ENCODE peak calls at places on chromosome 4, in six cellular contexts. G is esophagus squamous epithelium, Q is K562, Z is colonic mucosa, L is body of pancreas, T is IMR-90. W is an unnamed sample.

GRCh38 chr4:186015212-186015817 is 53.6 kb upstream of the TLR3 start:
- DNase-seq in G (no peak), Q (no peak), Z (no peak), L (no peak), T (no peak), W (no peak)

GRCh38 chr4:38008493-38009120 is 48.4 kb downstream of the PTTG2 start:
- DNase-seq in G (no peak), Q (no peak), Z (no peak), L (no peak), T (no peak), W (no peak)

GRCh38 chr4:186204103-186204559 is 12.8 kb downstream of the CYP4V2 start:
- DNase-seq in G (no peak), Q (peak; percentile 42), Z (no peak), L (no peak), T (peak; percentile 85), W (no peak)

GRCh38 chr4:3193531-3194203 is 55.3 kb upstream of the MSANTD1 start:
- DNase-seq in G (no peak), Q (no peak), Z (no peak), L (no peak), T (peak; percentile 22), W (no peak)

GRCh38 chr4:7020856-7021255 is 22.3 kb upstream of the TADA2B start:
- DNase-seq in G (no peak), Q (no peak), Z (no peak), L (no peak), T (no peak), W (no peak)

GRCh38 chr4:118941149-118941548 is 52.5 kb downstream of the SYNPO2 start:
- DNase-seq in G (no peak), Q (no peak), Z (no peak), L (no peak), T (peak; percentile 21), W (no peak)

GRCh38 chr4:132059227-132059626 is 1089.9 kb upstream of the PCDH10 start:
- DNase-seq in G (no peak), Q (no peak), Z (no peak), L (no peak), T (no peak), W (no peak)

GRCh38 chr4:187602339-187603092 is 393.1 kb upstream of the ZFP42 start:
- DNase-seq in G (no peak), Q (no peak), Z (no peak), L (no peak), T (peak; percentile 43), W (no peak)

DNA sequence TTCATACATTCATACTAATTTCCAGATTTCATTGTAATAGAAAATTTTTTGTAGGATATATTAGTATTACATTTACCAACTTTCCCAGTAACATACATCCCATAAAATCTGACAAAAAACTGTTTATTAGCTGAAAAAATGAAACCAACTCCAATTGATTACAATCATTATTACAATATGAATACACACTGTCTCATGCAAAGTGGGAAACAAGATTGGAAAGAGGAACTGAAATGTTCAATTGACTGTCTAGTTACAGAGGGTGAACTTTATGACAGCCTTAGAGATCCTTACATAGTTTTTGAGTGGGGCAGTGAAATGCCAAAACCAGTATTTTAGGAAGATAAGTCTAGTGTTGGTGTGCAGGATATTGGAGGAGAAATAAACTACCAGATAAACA is 2.3 kb upstream of the AMBN start:
- DNase-seq in G (no peak), Q (no peak), Z (no peak), L (no peak), T (no peak), W (no peak)
- TF ChIP-seq CTCF in G (no peak), Q (no peak), Z (no peak), L (no peak), T (no peak), W (no peak)

GRCh38 chr4:168995537-168996295 is 14.3 kb downstream of the CBR4 start:
- DNase-seq in G (no peak), Q (no peak), Z (no peak), L (no peak), T (peak; percentile 19), W (no peak)
- TF ChIP-seq CTCF in G (no peak), Q (peak; percentile 27), Z (no peak), L (no peak), T (peak; percentile 34), W (no peak)

GRCh38 chr4:73021634-73022033 is 47.9 kb downstream of the COX18 start:
- DNase-seq in G (no peak), Q (peak; percentile 18), Z (no peak), L (no peak), T (peak; percentile 31), W (no peak)
- TF ChIP-seq CTCF in G (no peak), Q (peak; percentile 67), Z (no peak), L (no peak), T (peak; percentile 49), W (no peak)

GRCh38 chr4:12595986-12596385 is 888.2 kb downstream of the RAB28 start:
- DNase-seq in G (no peak), Q (no peak), Z (no peak), L (no peak), T (no peak), W (no peak)
- TF ChIP-seq CTCF in G (no peak), Q (no peak), Z (no peak), L (no peak), T (no peak), W (no peak)

DNA sequence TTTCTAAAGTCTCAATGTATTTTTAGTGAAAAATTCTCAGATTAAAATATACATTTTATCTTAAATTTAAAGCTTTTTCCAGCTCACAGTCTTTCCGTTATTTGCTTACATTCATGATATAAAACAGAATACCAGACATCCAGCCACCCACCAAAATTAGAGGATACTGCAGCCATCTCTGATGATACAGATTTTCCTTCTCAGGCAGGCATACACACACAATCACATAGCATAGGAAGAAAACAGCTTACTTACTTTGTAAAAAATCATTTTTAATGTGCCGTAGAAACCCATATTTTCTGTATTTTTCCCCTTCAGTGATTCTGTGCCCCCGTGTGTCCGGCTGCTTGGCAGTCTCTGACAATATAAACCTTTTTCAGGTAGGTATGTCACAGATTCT is 183.7 kb downstream of the FBXW7 start:
- DNase-seq in G (no peak), Q (no peak), Z (no peak), L (no peak), T (no peak), W (no peak)
- TF ChIP-seq CTCF in G (no peak), Q (no peak), Z (no peak), L (no peak), T (no peak), W (no peak)

GRCh38 chr4:22191565-22192301 is 243.2 kb upstream of the KCNIP4 start:
- DNase-seq in G (no peak), Q (no peak), Z (no peak), L (no peak), T (no peak), W (no peak)
- TF ChIP-seq CTCF in G (no peak), Q (no peak), Z (no peak), L (no peak), T (no peak), W (no peak)

GRCh38 chr4:4541661-4542570 is at the start of gene STX18:
- DNase-seq in G (peak; percentile 22), Q (peak; percentile 92), Z (peak; percentile 89), L (peak; percentile 86), T (peak; percentile 83), W (peak; percentile 58)
- TF ChIP-seq CTCF in G (peak; percentile 36), Q (no peak), Z (no peak), L (no peak), T (no peak), W (no peak)

GRCh38 chr4:55378617-55379467 is 16.9 kb upstream of the TMEM165 start:
- DNase-seq in G (no peak), Q (no peak), Z (peak; percentile 50), L (peak; percentile 70), T (no peak), W (no peak)
- TF ChIP-seq CTCF in G (no peak), Q (no peak), Z (no peak), L (no peak), T (no peak), W (no peak)

GRCh38 chr4:73068496-73069337 is 799 bp downstream of the COX18 start:
- DNase-seq in G (no peak), Q (no peak), Z (peak; percentile 29), L (no peak), T (peak; percentile 32), W (no peak)
- TF ChIP-seq CTCF in G (no peak), Q (no peak), Z (no peak), L (no peak), T (no peak), W (no peak)

W was measured in omental fat pad.